ENCODE peak calls at places on chromosomes 1 and 21, in four cellular contexts. U is EL, G is AG04450, F is keratinocyte. B is an unnamed sample.

GRCh38 chr1:20324704-20325406 is 34.2 kb downstream of the VWA5B1 start:
- DNase-seq in U (no peak), G (no peak), F (no peak), B (no peak)

GRCh38 chr1:51899022-51899421 is 20.5 kb upstream of the NRDC start:
- DNase-seq in U (no peak), F (no peak), G (no peak), B (no peak)

GRCh38 chr1:111483166-111483565 is 9.4 kb downstream of the C1orf162 start:
- DNase-seq in G (no peak), U (peak; percentile 34), F (no peak), B (no peak)

GRCh38 chr1:161133220-161133740 is 813 bp upstream of the DEDD start:
- DNase-seq in U (peak; percentile 19), G (no peak), F (no peak), B (no peak)

GRCh38 chr1:205630241-205630640 is 1.6 kb downstream of the ELK4 start:
- DNase-seq in U (peak; percentile 23), G (no peak), F (no peak), B (no peak)

GRCh38 chr1:193283026-193283425 is 96.6 kb upstream of the B3GALT2 start:
- DNase-seq in G (no peak), F (no peak), U (peak; percentile 62), B (no peak)

GRCh38 chr1:206668351-206668750 is 16.4 kb upstream of the MAPKAPK2 start:
- DNase-seq in G (no peak), F (no peak), U (no peak), B (no peak)

GRCh38 chr1:204511366-204511765 is 4.8 kb upstream of the MDM4 start:
- DNase-seq in F (no peak), G (no peak), U (no peak), B (no peak)

GRCh38 chr1:15304708-15305326 is 57.8 kb downstream of the FHAD1 start:
- DNase-seq in U (peak; percentile 43), F (no peak), G (no peak), B (no peak)

GRCh38 chr1:85484716-85485115 is 19.8 kb upstream of the DDAH1 start:
- DNase-seq in G (no peak), F (no peak), U (no peak), B (no peak)

GRCh38 chr1:193333166-193333565 is 146.8 kb upstream of the B3GALT2 start:
- DNase-seq in U (no peak), F (no peak), G (no peak), B (no peak)

GRCh38 chr1:178328728-178329127 is 168.0 kb downstream of the CLEC20A start:
- DNase-seq in G (no peak), F (no peak), U (no peak), B (no peak)

GRCh38 chr21:45427331-45428271 is 22.6 kb downstream of the COL18A1 start:
- DNase-seq in U (peak; percentile 99), G (peak; percentile 83), F (peak; percentile 82), B (peak; percentile 65)

GRCh38 chr1:1067284-1068076 is 6.6 kb downstream of the RNF223 start:
- DNase-seq in G (no peak), F (no peak), U (no peak), B (no peak)

B was measured in epithelial cell of prostate.